ENCODE peak calls at places on chromosome 7, in eight cellular contexts. N, S, Z, F, M, C, O and L are unnamed samples.

GRCh38 chr7:73879977-73880681 is 19.2 kb downstream of the TMEM270 start:
- DNase-seq in N (no peak), S (peak), Z (no peak), F (no peak), M (no peak), C (peak), O (no peak), L (peak)

GRCh38 chr7:128035712-128036111 is 4.5 kb upstream of the LRRC4 start:
- DNase-seq in N (peak), S (no peak), Z (no peak), F (no peak), M (peak), C (no peak), O (no peak), L (peak)

GRCh38 chr7:158409816-158410330 is 177.8 kb downstream of the PTPRN2 start:
- DNase-seq in N (no peak), S (no peak), Z (no peak), F (no peak), M (no peak), C (no peak), O (no peak), L (no peak)

GRCh38 chr7:73918926-73919693 is 58.2 kb downstream of the TMEM270 start:
- DNase-seq in N (no peak), S (no peak), Z (no peak), F (no peak), M (no peak), C (no peak), O (no peak), L (no peak)

GRCh38 chr7:142384508-142384922 is 126.7 kb upstream of the PRSS58 start:
- DNase-seq in N (no peak), S (no peak), Z (no peak), F (no peak), M (peak), C (peak), O (peak), L (peak)

GRCh38 chr7:106032295-106032694 is 69.2 kb downstream of the CDHR3 start:
- DNase-seq in N (no peak), S (no peak), Z (no peak), F (no peak), M (no peak), C (no peak), O (no peak), L (no peak)

GRCh38 chr7:2819954-2820397 is 24.1 kb downstream of the GNA12 start:
- DNase-seq in N (no peak), S (no peak), Z (no peak), F (no peak), M (no peak), C (no peak), O (no peak), L (no peak)

GRCh38 chr7:41244246-41244645 is 458.6 kb downstream of the INHBA start:
- DNase-seq in N (no peak), S (no peak), Z (no peak), F (no peak), M (peak), C (peak), O (no peak), L (peak)

GRCh38 chr7:100726998-100727761 is 6.2 kb upstream of the ZAN start:
- DNase-seq in N (no peak), S (no peak), Z (no peak), F (no peak), M (no peak), C (peak), O (no peak), L (peak)

GRCh38 chr7:56083150-56083785 is 9.5 kb downstream of the PHKG1 start:
- DNase-seq in N (peak), S (no peak), Z (no peak), F (peak), M (no peak), C (no peak), O (no peak), L (no peak)

GRCh38 chr7:133511708-133512107 is 258.8 kb downstream of the EXOC4 start:
- DNase-seq in N (no peak), S (no peak), Z (no peak), F (no peak), M (no peak), C (no peak), O (no peak), L (no peak)

GRCh38 chr7:12638851-12639467 is 48.5 kb upstream of the ARL4A start:
- DNase-seq in N (peak), S (no peak), Z (no peak), F (no peak), M (no peak), C (peak), O (peak), L (peak)

GRCh38 chr7:13852281-13852968 is 137.0 kb downstream of the ETV1 start:
- DNase-seq in N (peak), S (no peak), Z (no peak), F (no peak), M (no peak), C (no peak), O (peak), L (no peak)

GRCh38 chr7:17134786-17135185 is 163.7 kb upstream of the AHR start:
- DNase-seq in N (no peak), S (no peak), Z (no peak), F (no peak), M (no peak), C (no peak), O (no peak), L (no peak)

GRCh38 chr7:5214641-5215040 is 24.6 kb downstream of the WIPI2 start:
- DNase-seq in N (no peak), S (no peak), Z (no peak), F (no peak), M (no peak), C (no peak), O (no peak), L (no peak)

GRCh38 chr7:121797283-121798037 is 75.5 kb upstream of the PTPRZ1 start:
- DNase-seq in N (no peak), S (no peak), Z (no peak), F (peak), M (peak), C (no peak), O (peak), L (no peak)

GRCh38 chr7:27661776-27662489 is 750 bp downstream of the HIBADH start:
- DNase-seq in N (no peak), S (no peak), Z (no peak), F (no peak), M (peak), C (no peak), O (peak), L (peak)

GRCh38 chr7:137258552-137258951 is 85.0 kb downstream of the PTN start:
- DNase-seq in N (no peak), S (no peak), Z (no peak), F (no peak), M (no peak), C (no peak), O (no peak), L (no peak)

GRCh38 chr7:101913247-101913721 is 95.9 kb downstream of the CUX1 start:
- DNase-seq in N (peak), S (no peak), Z (no peak), F (no peak), M (no peak), C (no peak), O (no peak), L (no peak)

GRCh38 chr7:506921-507622 is 12.6 kb downstream of the PDGFA start:
- DNase-seq in N (no peak), S (no peak), Z (no peak), F (no peak), M (no peak), C (no peak), O (no peak), L (no peak)

GRCh38 chr7:32093415-32094408 is 23.5 kb upstream of the PDE1C start:
- DNase-seq in N (no peak), S (peak), Z (no peak), F (no peak), M (peak), C (peak), O (peak), L (peak)

GRCh38 chr7:36280840-36281812 is 108.5 kb upstream of the ANLN start:
- DNase-seq in N (peak), S (no peak), Z (no peak), F (peak), M (peak), C (peak), O (peak), L (peak)

GRCh38 chr7:4103352-4104091 is 578.6 kb upstream of the FOXK1 start:
- DNase-seq in N (peak), S (no peak), Z (no peak), F (no peak), M (peak), C (no peak), O (peak), L (no peak)

GRCh38 chr7:4604456-4604940 is 77.6 kb upstream of the FOXK1 start:
- DNase-seq in N (no peak), S (no peak), Z (no peak), F (no peak), M (no peak), C (no peak), O (no peak), L (no peak)

GRCh38 chr7:72444023-72444776 is 32.1 kb upstream of the CALN1 start:
- DNase-seq in N (no peak), S (no peak), Z (no peak), F (no peak), M (no peak), C (no peak), O (no peak), L (no peak)

GRCh38 chr7:83038787-83039186 is 123.9 kb downstream of the PCLO start:
- DNase-seq in N (no peak), S (no peak), Z (no peak), F (no peak), M (no peak), C (no peak), O (no peak), L (peak)

GRCh38 chr7:57646901-57647246 is 196.9 kb downstream of the ZNF716 start:
- DNase-seq in N (no peak), S (no peak), Z (no peak), F (no peak), M (peak), C (no peak), O (no peak), L (no peak)

GRCh38 chr7:124452176-124452575 is 313.4 kb downstream of the GPR37 start:
- DNase-seq in N (no peak), S (no peak), Z (no peak), F (no peak), M (no peak), C (no peak), O (no peak), L (no peak)

GRCh38 chr7:93117852-93118530 is at the start of gene SAMD9:
- DNase-seq in N (peak), S (peak), Z (no peak), F (no peak), M (peak), C (peak), O (peak), L (peak)

GRCh38 chr7:22137466-22137865 is 191.8 kb upstream of the CDCA7L start:
- DNase-seq in N (no peak), S (no peak), Z (no peak), F (no peak), M (no peak), C (no peak), O (no peak), L (peak)

GRCh38 chr7:70925411-70926115 is 206.4 kb upstream of the GALNT17 start:
- DNase-seq in N (no peak), S (no peak), Z (no peak), F (no peak), M (no peak), C (no peak), O (no peak), L (no peak)

GRCh38 chr7:117854186-117854585 is 19.1 kb downstream of the CTTNBP2 start:
- DNase-seq in N (no peak), S (no peak), Z (no peak), F (no peak), M (no peak), C (no peak), O (no peak), L (no peak)

GRCh38 chr7:10138087-10138854 is 835.4 kb upstream of the PHF14 start:
- DNase-seq in N (no peak), S (no peak), Z (no peak), F (no peak), M (no peak), C (no peak), O (no peak), L (no peak)

GRCh38 chr7:37947840-37948198 is 27.4 kb downstream of the EPDR1 start:
- DNase-seq in N (peak), S (no peak), Z (no peak), F (no peak), M (no peak), C (no peak), O (no peak), L (no peak)

GRCh38 chr7:8260871-8261707 is 878 bp downstream of the ICA1 start:
- DNase-seq in N (peak), S (peak), Z (peak), F (peak), M (peak), C (no peak), O (peak), L (peak)

GRCh38 chr7:92768501-92769360 is 67.6 kb downstream of the CDK6 start:
- DNase-seq in N (peak), S (no peak), Z (no peak), F (no peak), M (no peak), C (no peak), O (peak), L (peak)

GRCh38 chr7:121480058-121480457 is 84.0 kb upstream of the FAM3C start:
- DNase-seq in N (no peak), S (no peak), Z (no peak), F (no peak), M (no peak), C (no peak), O (peak), L (peak)